ENCODE peak calls at places on chromosomes 12 and 14, in four cellular contexts. K, P, H and Y are unnamed samples.

GRCh38 chr14:106372870-106373657 is 846.7 kb downstream of the TMEM121 start:
- DNase-seq in K (peak; percentile 42), P (no peak), H (peak; percentile 67), Y (peak; percentile 51)

GRCh38 chr14:67943947-67944346 is 124.4 kb downstream of the RAD51B start:
- DNase-seq in K (peak; percentile 73), P (peak; percentile 49), H (peak; percentile 42), Y (peak; percentile 92)

GRCh38 chr12:1256285-1256684 is 265.3 kb downstream of the ERC1 start:
- DNase-seq in K (no peak), P (no peak), H (no peak), Y (no peak)

GRCh38 chr14:35927727-35928126 is 101.6 kb downstream of the BRMS1L start:
- DNase-seq in K (no peak), P (no peak), H (no peak), Y (peak; percentile 24)

GRCh38 chr14:51342226-51342625 is 102.2 kb downstream of the TMX1 start:
- DNase-seq in K (peak; percentile 7), P (no peak), H (no peak), Y (peak; percentile 16)

GRCh38 chr12:60148831-60149230 is 553.0 kb downstream of the SLC16A7 start:
- DNase-seq in K (no peak), P (no peak), H (no peak), Y (peak; percentile 6)

GRCh38 chr12:105214670-105215375 is 21.2 kb downstream of the APPL2 start:
- DNase-seq in K (peak; percentile 59), P (no peak), H (no peak), Y (no peak)

GRCh38 chr14:103849151-103850013 is 2.0 kb upstream of the PPP1R13B start:
- DNase-seq in K (peak; percentile 51), P (no peak), H (no peak), Y (no peak)

GRCh38 chr14:77181603-77182437 is at the start of gene TMEM63C:
- DNase-seq in K (peak; percentile 29), P (peak; percentile 21), H (no peak), Y (peak; percentile 88)

GRCh38 chr14:99360774-99361595 is 89.0 kb upstream of the BCL11B start:
- DNase-seq in K (peak; percentile 6), P (no peak), H (peak; percentile 91), Y (peak; percentile 42)

GRCh38 chr12:93376436-93377251 is 1.1 kb upstream of the NUDT4 start:
- DNase-seq in K (peak; percentile 71), P (no peak), H (peak; percentile 59), Y (no peak)
- TF ChIP-seq POLR2AphosphoS2 in K (no peak), P (no peak), H (no peak), Y (no peak)

DNA sequence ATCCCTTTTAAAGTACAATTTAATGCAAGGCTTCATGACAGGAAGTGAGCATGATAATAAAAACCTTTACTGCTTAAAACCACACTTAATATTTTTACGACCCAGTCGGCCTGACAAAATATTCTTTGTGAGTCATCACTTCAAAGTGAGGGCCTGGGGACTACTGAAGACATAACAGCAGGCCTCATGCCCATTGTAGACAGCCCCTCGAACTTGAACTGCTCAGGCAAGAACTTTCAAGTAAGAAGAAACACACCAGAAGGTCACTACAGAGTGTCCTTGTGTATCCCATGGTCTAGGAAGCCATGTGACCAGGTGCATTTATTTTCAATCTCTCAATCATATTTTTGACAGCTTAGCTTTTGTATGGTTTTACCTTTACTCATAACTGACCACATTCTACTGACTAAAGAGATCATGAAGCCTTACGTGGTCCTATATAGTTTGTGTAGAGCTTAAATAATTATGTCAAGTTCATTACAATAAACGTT is 61.4 kb upstream of the MANSC4 start:
- DNase-seq in K (no peak), P (no peak), H (no peak), Y (peak; percentile 16)
- TF ChIP-seq CHD4 in K (no peak), P (no peak), H (no peak), Y (no peak)

DNA sequence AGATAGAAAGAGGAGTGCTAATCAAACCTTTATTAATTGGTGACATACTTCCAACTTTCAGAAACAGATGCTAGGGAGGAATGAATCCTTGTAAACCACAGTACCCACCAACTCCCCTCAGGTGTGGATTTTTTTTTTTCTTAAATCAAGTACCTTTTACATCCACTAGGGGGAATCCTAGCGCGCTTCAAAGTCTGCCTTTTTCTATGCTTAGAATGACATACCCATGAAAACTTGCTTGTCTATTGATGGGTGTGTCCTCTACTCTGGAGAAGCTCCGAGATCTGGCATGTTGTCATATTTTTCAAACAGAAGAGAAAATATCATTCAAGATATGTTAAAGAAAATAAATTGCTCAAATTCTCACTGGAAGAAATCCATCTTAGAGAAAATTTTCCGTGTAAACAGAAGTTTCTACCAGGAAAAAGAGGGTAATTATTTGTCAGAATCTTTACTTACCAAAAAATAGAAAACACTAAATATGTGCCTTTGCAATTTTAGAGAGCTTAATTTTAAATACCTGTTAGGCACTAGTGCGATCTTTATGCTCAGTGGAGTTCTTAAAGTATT is 14.1 kb upstream of the PLXNC1 start:
- DNase-seq in K (peak; percentile 47), P (no peak), H (peak; percentile 56), Y (peak; percentile 75)
- TF ChIP-seq POLR2AphosphoS2 in K (no peak), P (no peak), H (no peak), Y (no peak)

GRCh38 chr14:62029569-62029924 is 267.3 kb downstream of the SNAPC1 start:
- DNase-seq in K (no peak), P (peak; percentile 16), H (no peak), Y (no peak)
- TF ChIP-seq CHD4 in K (no peak), P (no peak), H (no peak), Y (no peak)

DNA sequence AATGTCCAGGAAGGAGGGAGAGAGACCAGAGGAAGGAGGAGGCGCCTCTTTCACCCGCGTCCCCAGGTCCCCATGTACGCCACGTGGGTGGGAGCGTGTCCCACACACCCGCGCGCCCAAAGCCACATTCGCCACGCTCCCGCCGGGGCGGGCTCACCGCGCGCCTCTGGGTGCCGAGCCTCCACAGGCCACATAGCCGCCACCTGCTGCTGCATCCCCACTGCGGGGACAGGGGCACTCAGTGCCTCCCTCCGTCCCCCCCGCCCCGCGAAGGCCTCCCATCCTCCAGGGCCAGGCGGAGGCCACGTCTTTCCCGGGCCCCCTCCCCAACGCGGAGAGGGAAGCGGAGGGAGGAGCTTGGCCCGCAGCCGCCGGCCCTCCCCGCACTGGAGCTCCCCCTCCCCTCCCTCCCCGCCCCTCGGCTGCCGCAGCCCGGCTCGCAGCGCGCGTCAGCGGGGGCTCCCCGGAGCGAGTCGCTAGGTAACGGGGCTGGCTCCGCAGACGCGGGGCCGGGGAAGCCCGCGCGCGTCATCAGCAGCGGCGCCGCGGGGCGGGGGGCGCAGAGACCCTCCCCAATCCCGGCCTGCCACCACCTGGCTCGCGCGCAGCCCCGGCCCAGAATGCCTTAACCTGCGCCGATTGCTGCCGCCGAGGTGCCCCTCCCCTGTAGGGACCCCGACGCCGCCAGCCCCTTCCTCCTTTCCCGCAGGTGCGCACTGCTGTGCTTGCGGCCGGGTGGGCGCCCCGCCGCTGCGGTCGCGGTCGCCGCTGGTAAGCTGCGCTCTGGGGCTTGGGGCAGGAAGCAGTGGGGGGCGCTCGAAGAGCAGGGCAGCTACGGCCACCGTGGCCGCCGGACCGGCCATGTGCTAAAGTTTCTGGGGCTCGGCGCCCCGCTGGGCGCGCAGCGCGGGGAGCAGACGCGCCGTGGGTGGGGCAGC is 532 bp upstream of the TUNAR start:
- DNase-seq in K (no peak), P (no peak), H (no peak), Y (no peak)
- TF ChIP-seq POLR2AphosphoS2 in K (no peak), P (no peak), H (no peak), Y (no peak)

GRCh38 chr12:121534495-121535148 is 46.2 kb downstream of the KDM2B start:
- DNase-seq in K (no peak), P (no peak), H (no peak), Y (no peak)
- TF ChIP-seq CHD4 in K (no peak), P (no peak), H (no peak), Y (no peak)

DNA sequence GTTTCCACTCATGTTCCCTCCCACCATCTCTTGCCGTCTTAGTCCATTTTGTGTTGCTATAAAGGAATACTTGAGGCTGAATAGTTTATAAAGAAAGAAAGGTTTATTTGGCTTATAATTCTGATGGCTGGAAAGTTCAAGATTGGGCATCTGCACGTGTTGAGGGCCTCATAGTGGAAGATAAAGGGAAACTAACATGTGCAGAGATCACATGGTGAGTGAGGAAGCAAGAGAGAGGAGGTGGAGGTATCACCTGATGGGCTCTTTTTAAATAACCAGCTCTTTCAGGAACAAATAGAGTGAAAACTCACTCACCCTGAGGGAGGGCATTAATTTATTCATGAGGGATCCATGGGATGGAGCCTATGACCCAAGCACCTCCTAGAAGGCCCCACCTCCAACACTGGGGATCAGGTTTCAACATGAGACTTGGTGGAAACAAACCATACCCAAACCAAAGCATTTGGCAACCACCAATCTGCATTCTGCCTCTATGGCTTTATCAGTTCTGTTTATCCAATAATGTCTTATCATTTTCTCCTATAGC is 29.5 kb downstream of the MYO1H start:
- DNase-seq in K (no peak), P (no peak), H (no peak), Y (no peak)
- TF ChIP-seq POLR2AphosphoS2 in K (no peak), P (no peak), H (no peak), Y (no peak)